ENCODE peak calls at places on chromosomes 3 and 15, in four cellular contexts. C, Y, S and B are unnamed samples.

GRCh38 chr15:62549345-62549970 is 384.4 kb upstream of the C2CD4B start:
- DNase-seq in C (no peak), Y (peak; percentile 13), S (peak; percentile 53), B (no peak)

GRCh38 chr15:25134546-25134945 is 179.8 kb downstream of the SNRPN start:
- DNase-seq in C (no peak), Y (no peak), S (no peak), B (peak; percentile 2)

GRCh38 chr3:149374391-149374790 is 3.1 kb downstream of the TM4SF1 start:
- DNase-seq in C (no peak), Y (no peak), S (no peak), B (no peak)

GRCh38 chr15:72117448-72117697 is 577 bp downstream of the MYO9A start:
- DNase-seq in C (peak; percentile 83), Y (peak; percentile 78), S (peak; percentile 68), B (peak; percentile 43)

GRCh38 chr3:194000712-194001111 is 135.2 kb upstream of the HES1 start:
- DNase-seq in C (no peak), Y (no peak), S (no peak), B (no peak)

GRCh38 chr15:39232512-39232911 is 348.4 kb upstream of the THBS1 start:
- DNase-seq in C (no peak), Y (no peak), S (no peak), B (peak; percentile 70)

GRCh38 chr3:114121996-114122709 is 56.7 kb downstream of the DRD3 start:
- DNase-seq in C (no peak), Y (peak; percentile 12), S (no peak), B (peak; percentile 15)

GRCh38 chr15:65343374-65343981 is 34.3 kb downstream of the IGDCC3 start:
- DNase-seq in C (no peak), Y (no peak), S (no peak), B (no peak)

GRCh38 chr3:8575364-8576104 is 69.1 kb downstream of the SSUH2 start:
- DNase-seq in C (no peak), Y (no peak), S (no peak), B (no peak)

GRCh38 chr15:41281236-41281635 is 50.2 kb downstream of the CHP1 start:
- DNase-seq in C (no peak), Y (no peak), S (no peak), B (peak; percentile 69)

GRCh38 chr15:99006904-99007495 is 592 bp downstream of the PGPEP1L start:
- DNase-seq in C (no peak), Y (no peak), S (no peak), B (no peak)

GRCh38 chr3:142886938-142887337 is 1.9 kb downstream of the PCOLCE2 start:
- DNase-seq in C (no peak), Y (no peak), S (peak; percentile 46), B (no peak)

GRCh38 chr15:70385052-70385451 is 287.3 kb upstream of the TLE3 start:
- DNase-seq in C (no peak), Y (no peak), S (no peak), B (no peak)

GRCh38 chr3:112357888-112358287 is 24.9 kb downstream of the CD200 start:
- DNase-seq in C (no peak), Y (no peak), S (no peak), B (no peak)

GRCh38 chr3:124107491-124107890 is 115.6 kb upstream of the ROPN1 start:
- DNase-seq in C (no peak), Y (no peak), S (no peak), B (no peak)

GRCh38 chr3:124097362-124098120 is 105.6 kb upstream of the ROPN1 start:
- DNase-seq in C (no peak), Y (no peak), S (no peak), B (no peak)

GRCh38 chr3:124107074-124107473 is 115.2 kb upstream of the ROPN1 start:
- DNase-seq in C (no peak), Y (no peak), S (no peak), B (no peak)

GRCh38 chr3:124101643-124102042 is 109.7 kb upstream of the ROPN1 start:
- DNase-seq in C (no peak), Y (no peak), S (no peak), B (no peak)
- TF ChIP-seq CTCF in C (no peak), Y (no peak), S (no peak), B (no peak)

DNA sequence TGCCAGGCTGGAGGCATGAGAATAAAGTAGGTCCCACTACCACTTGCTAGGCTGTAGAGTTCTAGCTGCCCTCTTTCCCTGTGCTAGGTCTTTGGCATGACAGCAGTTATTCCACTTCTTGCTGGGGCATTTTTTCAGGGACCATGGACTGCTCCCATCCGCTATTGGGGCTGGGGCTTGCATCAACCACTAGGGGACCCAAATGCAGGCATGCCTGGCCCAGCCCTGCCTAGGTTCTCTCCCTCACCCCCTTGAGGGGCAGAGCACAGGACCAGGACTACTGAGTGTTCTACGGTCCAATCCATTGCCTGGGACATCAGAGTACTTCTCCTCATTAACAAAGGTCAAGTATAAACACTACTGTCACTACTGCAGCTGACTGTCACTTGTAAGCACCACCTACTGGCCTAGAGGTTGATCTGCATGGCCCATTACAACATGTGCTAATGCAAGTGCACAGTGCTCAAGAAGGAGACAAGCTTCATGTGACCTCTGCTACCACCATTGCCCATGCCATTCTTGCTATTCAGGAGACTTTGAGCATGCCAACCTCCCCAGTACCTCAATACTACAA is 270.5 kb downstream of the MBNL1 start:
- DNase-seq in C (no peak), Y (no peak), S (no peak), B (no peak)
- TF ChIP-seq CTCF in C (no peak), Y (no peak), S (peak; percentile 42), B (no peak)

DNA sequence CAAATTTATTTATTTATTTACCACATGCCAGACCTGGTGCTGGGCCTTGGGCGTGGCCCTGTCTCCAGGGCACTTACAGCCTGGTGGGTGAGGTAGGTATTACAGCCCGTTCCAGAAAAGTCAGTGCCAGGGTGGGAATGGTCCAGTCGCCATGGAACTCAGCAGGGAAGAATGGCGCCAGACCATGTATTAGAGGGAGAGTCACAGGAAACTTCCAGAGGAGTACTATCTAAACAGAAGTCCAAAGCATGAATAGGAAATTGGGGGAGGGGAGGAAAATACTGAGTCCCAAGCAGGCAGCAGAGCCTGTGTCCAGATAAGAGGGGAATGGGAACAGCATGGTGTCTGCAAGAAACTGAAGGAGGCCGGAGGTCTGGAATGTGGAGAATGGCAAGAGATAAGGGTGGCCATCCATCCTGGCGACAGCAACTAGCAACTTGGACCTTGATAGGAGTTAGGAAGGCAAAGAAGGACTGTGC is 27.0 kb downstream of the SH3BP5 start:
- DNase-seq in C (no peak), Y (peak; percentile 18), S (no peak), B (no peak)
- TF ChIP-seq CTCF in C (peak; percentile 33), Y (peak; percentile 77), S (peak; percentile 27), B (peak; percentile 45)

DNA sequence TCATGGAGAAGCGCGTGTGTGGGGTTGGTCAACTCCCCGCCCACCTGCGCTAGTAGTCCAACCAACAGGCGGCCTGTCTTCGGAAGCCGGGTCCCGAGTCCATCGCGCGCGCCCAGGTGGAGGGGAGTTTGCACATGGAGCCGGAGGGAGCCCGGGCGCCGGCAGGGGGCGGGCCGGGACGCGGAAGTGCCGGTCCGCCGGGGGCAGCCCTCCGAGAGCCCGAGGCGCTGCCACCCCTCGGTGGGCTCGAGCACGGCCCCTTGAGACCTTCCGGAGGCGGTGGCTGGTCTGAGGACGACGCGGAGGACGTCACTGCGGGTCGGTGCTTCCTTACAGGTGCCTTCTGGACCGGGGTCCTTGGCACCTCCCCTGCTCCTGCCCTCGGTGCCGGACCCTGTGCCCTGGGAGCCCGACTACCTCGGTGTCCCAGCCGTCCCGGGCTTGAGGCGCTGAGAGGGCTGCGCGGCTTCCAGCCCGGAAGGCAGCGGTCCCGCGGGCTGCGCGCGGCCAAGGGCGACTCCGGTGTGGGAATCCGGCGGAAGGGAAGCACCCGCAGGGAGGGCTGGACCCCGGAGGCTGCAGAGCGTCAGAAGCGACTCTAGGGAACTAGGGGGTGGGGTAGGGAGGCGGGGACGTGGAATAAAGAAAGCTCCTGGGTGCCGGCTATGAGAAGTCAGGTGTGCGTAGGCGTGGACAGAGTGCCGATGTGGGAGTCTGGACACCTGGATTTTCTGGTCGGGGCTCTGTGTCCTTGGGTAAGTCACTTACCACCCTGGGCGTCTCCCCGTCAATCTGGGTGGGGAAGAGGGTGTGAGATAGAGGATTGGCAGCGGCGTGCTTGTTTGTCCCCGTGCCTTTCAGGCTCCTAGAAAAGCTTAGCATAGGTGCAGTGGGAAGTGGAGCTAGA is 212.3 kb downstream of the FGF12 start:
- DNase-seq in C (no peak), Y (peak; percentile 65), S (peak; percentile 26), B (no peak)
- TF ChIP-seq CTCF in C (peak; percentile 47), Y (peak; percentile 72), S (peak; percentile 13), B (no peak)

GRCh38 chr3:53274938-53275666 is 19.3 kb upstream of the TKT start:
- DNase-seq in C (no peak), Y (no peak), S (no peak), B (no peak)

GRCh38 chr3:53264718-53265117 is 8.9 kb upstream of the TKT start:
- DNase-seq in C (peak; percentile 48), Y (no peak), S (no peak), B (no peak)

GRCh38 chr3:53267766-53268165 is 11.9 kb upstream of the TKT start:
- DNase-seq in C (no peak), Y (no peak), S (no peak), B (no peak)

GRCh38 chr3:53273271-53273670 is 17.4 kb upstream of the TKT start:
- DNase-seq in C (no peak), Y (no peak), S (no peak), B (no peak)

DNA sequence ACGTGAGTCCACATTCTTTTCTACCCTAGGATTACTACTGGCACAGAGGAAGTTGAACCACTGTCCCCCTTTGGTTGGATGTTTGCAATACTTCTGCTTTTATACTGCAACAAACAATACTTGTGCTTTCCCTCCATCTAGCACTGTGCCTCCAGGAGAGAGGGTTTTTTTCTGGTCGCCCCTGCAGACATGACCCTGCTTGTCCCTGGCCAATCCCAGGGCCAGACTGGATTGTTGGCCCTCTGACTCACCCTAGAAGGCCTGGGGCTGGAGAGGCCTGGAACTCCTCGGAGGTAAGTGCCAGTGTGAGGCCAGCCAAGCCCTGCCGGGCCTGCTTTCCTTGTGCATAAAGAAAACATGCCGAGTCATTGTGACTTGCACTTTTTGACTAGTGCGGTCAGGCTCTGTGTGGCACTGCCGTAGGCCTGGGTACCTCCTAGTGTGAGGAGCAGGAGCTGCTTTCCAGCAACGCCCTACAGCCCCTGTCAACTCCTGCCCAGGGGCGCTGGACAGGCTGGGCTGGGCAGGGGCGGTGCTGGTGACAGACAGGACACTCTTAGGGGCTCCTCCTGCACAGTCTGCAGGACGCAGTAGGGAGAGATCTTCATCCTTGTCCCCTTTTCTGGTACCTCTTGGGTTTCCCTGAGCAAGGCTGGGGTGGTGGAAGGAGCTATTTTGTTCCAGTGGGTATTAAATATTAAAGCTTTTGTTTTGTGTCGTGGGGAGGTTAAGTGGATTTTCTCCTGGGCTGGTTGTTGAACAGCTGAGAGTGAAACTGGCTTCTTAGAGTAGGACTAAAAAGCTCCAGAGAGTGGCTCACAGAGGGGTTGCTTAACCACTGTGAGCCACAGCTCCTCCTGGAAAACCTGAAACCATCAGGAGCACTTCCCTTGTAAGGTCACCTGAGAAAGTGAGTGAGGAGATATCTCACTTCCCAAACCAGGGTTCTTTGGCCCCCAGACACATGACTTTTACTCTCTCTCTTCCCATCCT is 14.4 kb upstream of the TKT start:
- DNase-seq in C (peak; percentile 80), Y (peak; percentile 34), S (peak; percentile 81), B (peak; percentile 89)
- TF ChIP-seq CTCF in C (no peak), Y (no peak), S (no peak), B (no peak)

DNA sequence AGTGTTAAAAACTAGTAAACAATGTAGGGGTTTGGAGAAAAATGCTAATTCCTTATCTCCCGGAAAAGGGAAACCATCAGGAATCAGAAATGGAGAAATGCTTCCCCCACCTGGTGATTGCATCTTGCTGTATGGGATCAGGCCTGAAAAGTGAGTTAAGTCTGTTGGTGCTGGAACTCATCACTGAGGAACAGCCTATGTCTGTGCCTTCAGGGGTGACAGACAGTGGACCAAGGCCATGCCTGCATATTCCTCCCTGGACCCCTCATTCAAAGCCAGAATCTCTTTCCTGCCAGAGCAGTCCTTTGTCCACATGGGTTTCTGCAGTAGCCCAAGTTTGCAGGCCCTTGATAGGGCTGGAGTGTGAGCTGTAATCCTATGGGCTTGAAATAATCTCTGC is 160.8 kb upstream of the CTDSPL start:
- DNase-seq in C (no peak), Y (no peak), S (no peak), B (no peak)
- TF ChIP-seq CTCF in C (peak; percentile 48), Y (no peak), S (peak; percentile 16), B (no peak)